ENCODE peak calls at places on chromosomes 12 and 14, in five cellular contexts. O is CD4-positive, CD25-positive, alpha-beta regulatory T cell; K is tibial nerve; W is GM23248; Z is heart right ventricle. D is an unnamed sample.

GRCh38 chr14:104343294-104343625 is 204.9 kb downstream of the KIF26A start:
- DNase-seq in K (no peak), Z (no peak), O (no peak), W (no peak), D (no peak)

GRCh38 chr12:39935275-39935674 is 170.6 kb downstream of the SLC2A13 start:
- DNase-seq in K (no peak), O (no peak), W (peak), Z (no peak), D (no peak)

GRCh38 chr12:84767079-84767478 is 145.5 kb downstream of the SLC6A15 start:
- DNase-seq in K (no peak), W (no peak), O (no peak), Z (no peak), D (no peak)

GRCh38 chr12:45343269-45344051 is 127.6 kb downstream of the ANO6 start:
- DNase-seq in K (no peak), Z (peak), W (peak), O (no peak), D (no peak)

GRCh38 chr12:90729741-90730140 is 225.2 kb downstream of the CCER1 start:
- DNase-seq in K (no peak), W (peak), Z (no peak), O (no peak), D (no peak)

GRCh38 chr12:47079894-47080724 is at the start of gene AMIGO2:
- DNase-seq in K (peak), Z (peak), O (peak), W (peak), D (no peak)

GRCh38 chr12:16618256-16618655 is 12.3 kb upstream of the LMO3 start:
- DNase-seq in Z (no peak), W (no peak), O (no peak), K (no peak), D (no peak)

GRCh38 chr14:90140298-90140955 is 78.6 kb downstream of the KCNK13 start:
- DNase-seq in K (no peak), W (no peak), O (no peak), Z (no peak), D (no peak)

GRCh38 chr12:113329022-113329790 is 5.7 kb downstream of the SLC8B1 start:
- DNase-seq in Z (no peak), W (no peak), O (no peak), K (no peak), D (no peak)

GRCh38 chr14:88104710-88105109 is 99.8 kb downstream of the GPR65 start:
- DNase-seq in W (no peak), Z (no peak), O (no peak), K (no peak), D (no peak)

GRCh38 chr12:76653342-76653741 is 93.8 kb upstream of the OSBPL8 start:
- DNase-seq in Z (no peak), O (no peak), K (no peak), W (no peak), D (no peak)

GRCh38 chr12:54175130-54175963 is 13.4 kb downstream of the SMUG1 start:
- DNase-seq in Z (no peak), O (no peak), W (no peak), K (no peak), D (no peak)

GRCh38 chr12:7175493-7175892 is 14.0 kb upstream of the PEX5 start:
- DNase-seq in Z (no peak), O (no peak), W (peak), K (no peak), D (no peak)

GRCh38 chr12:86139671-86140070 is 116.5 kb downstream of the MGAT4C start:
- DNase-seq in W (no peak), K (no peak), O (no peak), Z (no peak), D (no peak)

GRCh38 chr14:32078030-32078793 is 1.1 kb downstream of the ARHGAP5 start:
- DNase-seq in Z (peak), O (peak), K (no peak), W (peak), D (peak)

GRCh38 chr14:67764496-67764895 is 51.9 kb downstream of the ZFYVE26 start:
- DNase-seq in Z (no peak), K (no peak), O (no peak), W (no peak), D (no peak)

GRCh38 chr12:46524778-46525177 is 152.2 kb upstream of the SLC38A2 start:
- DNase-seq in K (peak), O (no peak), Z (peak), W (peak), D (no peak)

DNA sequence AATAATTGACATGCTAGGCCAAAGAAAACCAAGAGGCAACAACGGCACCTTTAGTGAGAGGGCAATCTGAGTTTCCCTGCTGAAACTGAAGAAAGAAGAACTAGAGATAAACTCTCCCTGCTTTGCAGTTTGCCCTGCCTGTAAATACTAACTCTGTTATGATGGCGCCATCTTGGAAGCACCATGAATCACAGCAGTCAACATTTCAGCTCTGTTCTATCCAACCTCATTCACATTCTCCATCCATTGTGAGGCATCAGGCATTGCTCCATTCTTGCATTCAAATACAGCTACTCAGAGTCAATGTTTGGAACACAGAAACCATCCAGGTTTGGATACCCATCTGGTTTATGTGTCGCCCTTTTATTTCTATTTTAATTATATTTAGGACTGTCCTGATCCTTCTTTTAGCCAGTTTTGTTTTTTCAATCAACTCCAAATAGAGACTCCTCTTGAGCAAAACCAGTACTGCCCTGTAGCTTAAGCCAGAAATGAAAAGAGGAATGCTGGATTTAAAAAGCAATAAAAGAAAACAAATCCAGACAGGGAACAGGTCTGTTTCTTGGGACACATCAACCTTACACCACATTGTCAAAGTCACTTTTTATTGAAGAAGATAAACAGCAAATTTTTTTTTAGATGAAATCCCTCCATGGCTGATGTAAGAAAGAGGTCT is 33.4 kb upstream of the PPM1A start:
- DNase-seq in K (no peak), O (no peak), W (no peak), Z (no peak), D (no peak)
- H3K27ac ChIP-seq in K (no peak), O (no peak), W (no peak), Z (no peak), D (no peak)

DNA sequence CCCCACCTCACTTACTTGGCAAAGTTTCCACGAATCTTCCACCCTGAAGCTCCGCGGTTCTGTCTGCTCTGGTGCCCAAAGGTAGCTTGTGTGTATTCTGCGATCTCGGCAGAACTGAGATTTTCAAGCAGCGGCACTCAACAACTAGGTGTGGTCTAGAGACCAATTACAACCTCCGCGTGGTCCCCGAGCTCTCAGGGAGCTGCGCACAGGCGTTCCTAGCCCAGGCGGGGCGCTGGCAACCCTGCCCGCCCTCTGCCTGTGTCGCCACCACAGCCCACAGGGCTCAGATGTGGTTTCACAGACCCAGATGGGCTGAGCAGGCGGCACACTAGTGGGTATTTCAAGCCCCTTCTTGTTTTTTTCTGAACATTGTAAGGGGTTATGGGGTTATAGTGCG is 1.5 kb upstream of the DIABLO start:
- DNase-seq in O (peak), K (no peak), W (no peak), Z (no peak), D (no peak)
- H3K27ac ChIP-seq in O (no peak), K (no peak), W (no peak), Z (no peak), D (no peak)

DNA sequence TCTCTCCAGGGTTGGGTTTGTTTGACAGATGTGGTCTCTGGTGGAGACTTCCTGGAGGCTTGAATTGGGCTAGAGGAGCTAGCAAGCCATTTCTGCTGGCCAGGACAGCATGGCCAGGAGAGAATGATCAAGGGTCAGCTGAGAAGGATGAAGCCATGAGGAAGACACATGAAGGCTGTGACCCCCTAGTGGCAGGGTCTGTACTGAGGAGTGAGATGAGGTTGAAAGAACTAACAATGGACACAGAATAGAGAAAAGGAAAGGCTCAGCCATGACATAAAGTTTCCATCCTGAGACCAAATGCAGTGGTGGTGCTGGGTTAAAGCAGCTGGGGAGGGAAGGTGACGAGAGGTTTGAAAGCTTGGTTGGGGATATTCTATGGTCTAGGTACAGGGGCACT is 89.9 kb downstream of the NT5DC3 start:
- DNase-seq in O (no peak), Z (no peak), K (no peak), W (no peak), D (no peak)
- H3K27ac ChIP-seq in O (no peak), Z (no peak), K (no peak), W (no peak), D (no peak)

GRCh38 chr12:120500577-120500976 is 4.7 kb downstream of the DYNLL1 start:
- DNase-seq in K (no peak), O (no peak), W (peak), Z (no peak), D (no peak)
- H3K27ac ChIP-seq in K (peak), O (no peak), W (no peak), Z (no peak), D (no peak)

D was measured in caudate nucleus.